ENCODE peak calls at places on chromosome 20, in four cellular contexts. O is HCT116, S is fibroblast of lung, M is mesendoderm. F is an unnamed sample.

GRCh38 chr20:6765469-6766058 is 1.9 kb upstream of the BMP2 start:
- DNase-seq in O (peak; percentile 19), S (peak; percentile 82), M (peak; percentile 69), F (no peak)

GRCh38 chr20:41133709-41134361 is 3.5 kb upstream of the PLCG1 start:
- DNase-seq in O (no peak), S (no peak), M (no peak), F (peak; percentile 15)

GRCh38 chr20:59783020-59784010 is 150.1 kb downstream of the SYCP2 start:
- DNase-seq in O (peak; percentile 32), S (peak; percentile 35), M (peak; percentile 84), F (peak; percentile 36)

GRCh38 chr20:38290829-38291581 is 13.0 kb upstream of the BPI start:
- DNase-seq in O (no peak), S (peak; percentile 91), M (peak; percentile 94), F (no peak)

GRCh38 chr20:55135923-55136322 is 660.5 kb downstream of the DOK5 start:
- DNase-seq in O (no peak), S (no peak), M (no peak), F (no peak)

GRCh38 chr20:17708675-17709360 is 9.1 kb downstream of the BANF2 start:
- DNase-seq in O (no peak), S (peak; percentile 39), M (no peak), F (no peak)

GRCh38 chr20:1215386-1216170 is 10.3 kb upstream of the RAD21L1 start:
- DNase-seq in O (no peak), S (no peak), M (no peak), F (no peak)

GRCh38 chr20:17938889-17939619 is 29.5 kb downstream of the SNX5 start:
- DNase-seq in O (peak; percentile 22), S (peak; percentile 70), M (peak; percentile 93), F (peak; percentile 77)

GRCh38 chr20:38337561-38338140 is 8.6 kb upstream of the LBP start:
- DNase-seq in O (peak; percentile 74), S (no peak), M (peak; percentile 90), F (peak; percentile 38)

GRCh38 chr20:37288091-37288490 is 1.4 kb upstream of the MANBAL start:
- DNase-seq in O (no peak), S (no peak), M (no peak), F (no peak)

GRCh38 chr20:1941226-1941625 is 46.0 kb downstream of the SIRPA start:
- DNase-seq in O (no peak), S (no peak), M (no peak), F (no peak)

GRCh38 chr20:5718896-5719595 is 31.2 kb upstream of the SHLD1 start:
- DNase-seq in O (no peak), S (no peak), M (peak; percentile 7), F (no peak)

GRCh38 chr20:37406010-37406998 is 60.4 kb downstream of the SRC start:
- DNase-seq in O (no peak), S (no peak), M (no peak), F (no peak)

GRCh38 chr20:36206068-36206467 is 30.2 kb upstream of the AAR2 start:
- DNase-seq in O (no peak), S (no peak), M (no peak), F (no peak)

GRCh38 chr20:53512076-53512475 is 81.6 kb downstream of the ZNF217 start:
- DNase-seq in O (no peak), S (no peak), M (no peak), F (no peak)

GRCh38 chr20:62896526-62896925 is 29.8 kb downstream of the DIDO1 start:
- DNase-seq in O (no peak), S (no peak), M (no peak), F (no peak)

GRCh38 chr20:61482425-61482887 is 230.4 kb downstream of the CDH4 start:
- DNase-seq in O (no peak), S (no peak), M (no peak), F (no peak)

GRCh38 chr20:62936996-62937352 is 973 bp upstream of the GID8 start:
- DNase-seq in O (no peak), S (peak; percentile 50), M (peak; percentile 67), F (no peak)

GRCh38 chr20:42652261-42652660 is 537.4 kb downstream of the PTPRT start:
- DNase-seq in O (no peak), S (no peak), M (peak; percentile 8), F (no peak)

GRCh38 chr20:38237381-38237780 is 23.2 kb downstream of the KIAA1755 start:
- DNase-seq in O (no peak), S (no peak), M (no peak), F (no peak)

GRCh38 chr20:10667560-10668167 is 6.1 kb downstream of the JAG1 start:
- DNase-seq in O (no peak), S (no peak), M (no peak), F (no peak)
- H3K27ac ChIP-seq in O (no peak overlapping the region), S (no peak overlapping the region), M (no peak overlapping the region), F (no peak overlapping the region)

GRCh38 chr20:45948261-45948733 is 13.8 kb downstream of the PCIF1 start:
- DNase-seq in O (no peak), S (no peak), M (no peak), F (no peak)

GRCh38 chr20:45946149-45946970 is 11.9 kb downstream of the PCIF1 start:
- DNase-seq in O (no peak), S (peak; percentile 28), M (no peak), F (peak; percentile 49)

GRCh38 chr20:45948742-45949541 is 14.5 kb downstream of the PCIF1 start:
- DNase-seq in O (no peak), S (no peak), M (no peak), F (no peak)

GRCh38 chr20:45945678-45946148 is 11.2 kb downstream of the PCIF1 start:
- DNase-seq in O (no peak), S (no peak), M (peak; percentile 56), F (no peak)

GRCh38 chr20:45947110-45947866 is 12.8 kb downstream of the PCIF1 start:
- DNase-seq in O (no peak), S (no peak), M (no peak), F (no peak)
- H3K9ac ChIP-seq in O (no peak overlapping the region), S (no peak overlapping the region), M (no peak overlapping the region), F (no peak overlapping the region)

DNA sequence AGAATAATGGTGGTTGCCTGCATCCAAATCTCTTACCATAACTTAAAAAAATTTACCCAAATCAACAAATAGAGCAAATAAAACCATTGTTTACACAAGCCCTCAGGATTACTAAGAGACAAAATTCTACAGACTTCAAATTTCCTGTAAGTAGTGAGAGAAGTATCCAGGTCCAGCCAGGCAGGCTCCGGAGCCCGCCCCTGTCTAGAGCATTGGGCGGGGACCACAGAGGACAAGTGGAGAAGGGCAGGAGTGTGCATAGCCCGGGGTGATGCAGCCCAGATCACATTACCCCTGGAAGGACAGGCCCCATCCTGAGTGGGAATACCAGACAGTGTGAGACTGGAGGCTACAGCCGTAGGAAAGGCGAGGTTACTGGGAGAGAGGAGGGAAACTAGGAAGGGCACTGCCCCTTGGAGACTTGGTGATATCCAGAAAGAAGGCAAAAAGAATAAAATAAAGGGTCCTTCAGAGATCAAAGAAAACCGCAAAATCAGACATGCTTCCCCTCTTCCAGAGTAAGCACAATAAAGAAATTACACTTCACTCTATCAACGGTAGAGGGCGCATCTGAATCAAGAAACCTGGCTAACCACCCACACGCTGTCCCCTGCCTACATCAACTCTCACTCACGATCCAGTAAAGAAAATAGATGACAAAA is 26.6 kb downstream of the RIN2 start:
- DNase-seq in O (peak; percentile 77), S (peak; percentile 89), M (peak; percentile 76), F (peak; percentile 73)
- H3K27ac ChIP-seq in O (no peak overlapping the region), S (peak overlapping the region; percentile 76), M (no peak overlapping the region), F (peak overlapping the region; percentile 44)

DNA sequence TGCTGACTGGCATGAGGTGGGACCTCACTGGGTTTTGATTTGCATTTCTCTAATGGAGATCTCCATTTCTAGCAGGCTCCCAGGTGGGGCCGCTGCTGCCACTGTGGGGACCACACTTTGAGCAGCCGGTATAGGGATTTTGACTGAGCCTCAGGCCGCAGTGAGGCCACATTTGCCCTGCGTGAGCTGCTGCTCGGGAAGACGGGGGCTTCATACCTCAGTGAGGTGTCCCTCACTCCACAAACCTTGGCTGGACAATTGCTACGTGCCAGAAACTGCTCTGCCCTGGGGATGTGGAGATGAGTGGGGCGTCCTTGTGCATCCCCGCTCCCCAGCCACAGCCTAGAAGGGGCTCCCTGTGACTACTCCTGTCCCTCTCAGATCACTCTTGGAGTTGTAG is 134.3 kb downstream of the ANKRD60 start:
- DNase-seq in O (no peak), S (no peak), M (no peak), F (no peak)
- H3K9ac ChIP-seq in O (no peak overlapping the region), S (no peak overlapping the region), M (no peak overlapping the region), F (no peak overlapping the region)

DNA sequence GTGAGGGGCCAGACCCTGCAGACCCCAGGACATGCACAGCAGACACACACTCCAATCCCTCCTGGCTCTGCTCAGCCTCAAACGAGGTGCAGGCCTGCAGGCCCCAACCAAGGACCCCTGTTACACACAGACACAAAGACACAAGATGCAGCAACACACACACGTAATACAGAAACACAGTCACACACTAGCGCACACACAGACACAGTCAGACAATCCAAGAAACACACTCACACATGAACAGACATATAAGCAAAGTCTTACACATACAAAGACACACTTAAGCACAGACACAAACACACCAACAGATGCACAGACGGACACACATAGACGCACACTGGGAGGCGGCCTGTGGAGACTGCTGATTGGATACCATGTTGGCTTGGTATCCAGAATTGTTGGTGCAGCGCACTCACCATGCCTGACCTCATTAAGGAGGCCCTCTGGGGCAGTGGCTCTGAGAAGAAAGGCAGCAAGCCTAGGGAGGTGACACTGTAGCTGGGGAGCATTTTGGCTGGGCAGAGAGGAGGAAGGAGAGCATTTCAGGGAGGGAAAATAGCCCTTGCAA is 1.6 kb upstream of the HSPA12B start:
- DNase-seq in O (no peak), S (no peak), M (no peak), F (no peak)
- H3K27ac ChIP-seq in O (no peak overlapping the region), S (no peak overlapping the region), M (no peak overlapping the region), F (no peak overlapping the region)

GRCh38 chr20:15555913-15556312 is 1017.3 kb downstream of the KIF16B start:
- DNase-seq in O (no peak), S (no peak), M (no peak), F (no peak)
- H3K9ac ChIP-seq in O (no peak overlapping the region), S (no peak overlapping the region), M (no peak overlapping the region), F (no peak overlapping the region)

DNA sequence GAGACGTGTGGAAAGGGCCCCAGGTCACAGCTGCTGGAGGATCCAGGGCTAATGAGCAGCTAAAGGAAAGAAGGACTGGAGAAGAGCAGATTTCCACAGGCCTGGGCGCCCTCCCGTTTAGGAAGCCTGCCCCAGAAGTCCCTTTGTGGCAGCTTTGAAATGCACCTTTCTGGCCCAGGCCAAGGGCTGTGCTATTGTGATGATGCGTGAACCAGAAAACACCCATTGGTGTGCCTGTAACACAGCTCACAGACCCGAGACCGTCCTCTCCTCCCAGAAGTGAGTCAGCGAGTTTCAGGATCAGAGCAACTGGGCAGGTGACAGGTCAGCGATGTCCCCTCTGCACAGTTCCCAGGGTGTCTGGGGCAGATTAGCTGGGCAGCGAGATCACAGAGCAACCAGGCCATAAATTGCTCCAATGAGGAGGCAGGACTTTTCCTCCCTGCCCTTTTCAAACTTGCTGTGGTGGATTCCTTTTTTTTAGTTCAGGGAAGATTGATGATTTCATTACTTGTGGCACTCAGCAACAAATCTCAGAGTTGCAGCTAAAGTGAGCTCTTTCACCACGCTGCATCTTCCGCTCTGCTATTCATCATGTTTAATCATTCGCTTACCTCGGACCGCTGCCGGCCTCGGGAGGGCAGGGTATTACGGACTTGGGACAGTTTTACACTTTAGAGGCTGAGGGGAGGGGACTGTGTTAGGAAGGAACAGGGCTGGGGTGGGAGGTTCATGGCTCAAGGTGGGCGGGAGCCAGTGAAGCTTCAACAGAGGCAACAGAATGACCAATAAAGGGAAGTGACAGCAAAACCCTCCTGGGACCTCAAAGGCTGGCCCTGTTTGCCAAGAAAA is 72.1 kb upstream of the SULF2 start:
- DNase-seq in O (no peak), S (no peak), M (peak; percentile 51), F (no peak)
- H3K27ac ChIP-seq in O (no peak overlapping the region), S (no peak overlapping the region), M (no peak overlapping the region), F (no peak overlapping the region)

F was measured in colonic mucosa.